ENCODE peak calls at places on chromosomes 13 and 19, in five cellular contexts. P is OCI-LY7, C is cardiac muscle cell, I is IMR-90, B is ascending aorta. V is an unnamed sample.

GRCh38 chr19:4098493-4098892 is 25.4 kb downstream of the MAP2K2 start:
- DNase-seq in P (no peak), C (no peak), I (no peak), B (no peak), V (no peak)

GRCh38 chr19:10691178-10691881 is 9.9 kb upstream of the QTRT1 start:
- DNase-seq in P (no peak), C (no peak), I (no peak), B (no peak), V (no peak)

GRCh38 chr19:34120846-34121639 is 51.3 kb upstream of the LSM14A start:
- DNase-seq in P (peak; percentile 59), C (peak; percentile 23), I (peak; percentile 52), B (no peak), V (peak; percentile 29)

GRCh38 chr19:44576843-44577565 is 36.4 kb upstream of the IGSF23 start:
- DNase-seq in P (peak; percentile 41), C (peak; percentile 41), I (peak; percentile 20), B (no peak), V (no peak)

GRCh38 chr13:34224877-34225276 is 406.9 kb downstream of the RFC3 start:
- DNase-seq in P (no peak), C (no peak), I (no peak), B (no peak), V (no peak)

GRCh38 chr13:33869005-33869404 is 51.1 kb downstream of the RFC3 start:
- DNase-seq in P (no peak), C (no peak), I (no peak), B (no peak), V (no peak)

GRCh38 chr19:33100894-33101644 is 20.1 kb downstream of the GPATCH1 start:
- DNase-seq in P (no peak), C (no peak), I (no peak), B (no peak), V (no peak)

GRCh38 chr13:77918391-77919261 is at the start of gene EDNRB:
- DNase-seq in P (no peak), C (peak; percentile 59), I (peak; percentile 17), B (peak; percentile 67), V (no peak)

GRCh38 chr19:44635581-44636438 is 7.9 kb upstream of the PVR start:
- DNase-seq in P (no peak), C (no peak), I (peak; percentile 63), B (no peak), V (no peak)

GRCh38 chr13:110575322-110576069 is 14.0 kb upstream of the RAB20 start:
- DNase-seq in P (no peak), C (peak; percentile 11), I (peak; percentile 48), B (no peak), V (no peak)

GRCh38 chr13:36891752-36892151 is 28.3 kb downstream of the SMAD9 start:
- DNase-seq in P (no peak), C (no peak), I (peak; percentile 22), B (no peak), V (no peak)

GRCh38 chr19:21022996-21023395 is 2.5 kb downstream of the ZNF430 start:
- DNase-seq in P (no peak), C (no peak), I (peak; percentile 66), B (no peak), V (no peak)

GRCh38 chr19:17555929-17556813 is 722 bp downstream of the COLGALT1 start:
- DNase-seq in P (peak; percentile 67), C (peak; percentile 44), I (peak; percentile 44), B (peak; percentile 76), V (peak; percentile 17)

GRCh38 chr13:67880916-67881315 is 650.8 kb upstream of the PCDH9 start:
- DNase-seq in P (no peak), C (no peak), I (no peak), B (no peak), V (no peak)

GRCh38 chr19:48501446-48501960 is 10.1 kb downstream of the LMTK3 start:
- DNase-seq in P (peak; percentile 90), C (no peak), I (no peak), B (peak; percentile 64), V (peak; percentile 39)

GRCh38 chr13:113650275-113650674 is 7.7 kb downstream of the ATP4B start:
- DNase-seq in P (no peak), C (no peak), I (no peak), B (peak; percentile 57), V (no peak)

GRCh38 chr13:112859817-112860190 is 109.2 kb upstream of the MCF2L start:
- DNase-seq in P (peak; percentile 45), C (no peak), I (peak; percentile 82), B (no peak), V (no peak)

GRCh38 chr13:30338331-30338851 is 31.0 kb upstream of the KATNAL1 start:
- DNase-seq in P (no peak), C (no peak), I (peak; percentile 23), B (no peak), V (no peak)

GRCh38 chr19:33227242-33227650 is 1.6 kb upstream of the SLC7A10 start:
- DNase-seq in P (no peak), C (no peak), I (peak; percentile 6), B (no peak), V (no peak)

GRCh38 chr19:48836089-48837017 is at the start of gene HSD17B14:
- DNase-seq in P (no peak), C (peak; percentile 66), I (no peak), B (peak; percentile 75), V (no peak)

GRCh38 chr13:113848431-113849260 is 15.2 kb downstream of the GAS6 start:
- DNase-seq in P (no peak), C (no peak), I (no peak), B (peak; percentile 50), V (no peak)

GRCh38 chr19:43527860-43528622 is 1.0 kb upstream of the ETHE1 start:
- DNase-seq in P (no peak), C (no peak), I (no peak), B (peak; percentile 79), V (no peak)

DNA sequence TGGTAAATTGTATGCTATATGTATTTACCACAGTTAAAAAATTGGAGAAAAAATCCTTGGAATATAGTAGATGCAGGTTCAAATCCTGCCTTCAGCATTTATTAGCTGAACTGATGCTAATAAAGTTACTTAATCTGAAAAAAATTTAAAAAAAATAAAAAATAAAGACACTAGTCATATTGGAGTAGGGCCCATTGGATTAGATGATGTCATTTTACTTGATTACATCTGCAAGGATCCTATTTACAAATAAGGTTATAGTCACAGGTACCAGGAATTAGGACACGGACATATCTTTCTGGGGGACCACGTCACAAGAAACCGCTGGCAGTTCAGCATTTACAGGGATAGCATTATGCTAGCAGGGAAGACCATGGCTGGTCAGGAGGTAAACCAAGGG is 6.2 kb downstream of the ZNF555 start:
- DNase-seq in P (no peak), C (no peak), I (no peak), B (no peak), V (no peak)
- H3K9me3 ChIP-seq in P (no peaks in the 10 kb centered on the region), C (peaks cover 8% of the 10 kb centered on the region), I (peaks cover 63% of the 10 kb centered on the region), B (peaks cover 75% of the 10 kb centered on the region), V (peaks cover 4% of the 10 kb centered on the region)

GRCh38 chr13:19324325-19324724 is 142.7 kb upstream of the TUBA3C start:
- DNase-seq in P (no peak), C (no peak), I (no peak), B (no peak), V (no peak)

DNA sequence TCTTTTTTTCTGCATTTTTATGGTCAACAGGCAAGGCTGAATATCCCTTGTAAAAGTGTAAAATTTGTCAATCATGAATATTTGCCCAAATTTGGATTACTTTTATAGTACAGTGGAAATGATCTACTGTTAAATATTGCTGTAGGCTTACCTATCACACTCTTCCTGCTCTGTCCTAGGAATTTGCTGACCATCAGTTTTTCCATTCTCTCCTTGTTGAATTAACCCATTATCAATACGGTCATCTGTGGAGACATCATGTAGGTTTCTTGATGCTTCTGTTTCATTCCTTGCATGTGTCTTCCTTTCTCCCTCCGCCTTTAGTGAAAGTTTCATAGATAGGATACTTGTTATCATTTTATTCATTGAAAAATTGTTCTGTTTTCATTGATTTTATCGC is 139.6 kb upstream of the TUBA3C start:
- DNase-seq in P (no peak), C (no peak), I (no peak), B (no peak), V (no peak)
- H3K9me3 ChIP-seq in P (no peaks in the 10 kb centered on the region), C (no peaks in the 10 kb centered on the region), I (peaks cover 10% of the 10 kb centered on the region), B (no peaks in the 10 kb centered on the region), V (no peaks in the 10 kb centered on the region)

GRCh38 chr19:27720155-27720554 is 1492.8 kb downstream of the UQCRFS1 start:
- DNase-seq in P (no peak), C (no peak), I (no peak), B (no peak), V (no peak)
- H3K9me3 ChIP-seq in P (peaks cover 10% of the 10 kb centered on the region), C (peaks cover 5% of the 10 kb centered on the region), I (peaks cover 8% of the 10 kb centered on the region), B (peaks cover 66% of the 10 kb centered on the region), V (peaks cover 7% of the 10 kb centered on the region)

GRCh38 chr19:11948646-11949045 is 16.2 kb upstream of the ZNF763 start:
- DNase-seq in P (no peak), C (no peak), I (no peak), B (no peak), V (no peak)
- H3K9me3 ChIP-seq in P (peaks cover 48% of the 10 kb centered on the region), C (peaks cover 21% of the 10 kb centered on the region), I (peaks cover 90% of the 10 kb centered on the region), B (peaks cover 100% of the 10 kb centered on the region), V (peaks cover 68% of the 10 kb centered on the region)

DNA sequence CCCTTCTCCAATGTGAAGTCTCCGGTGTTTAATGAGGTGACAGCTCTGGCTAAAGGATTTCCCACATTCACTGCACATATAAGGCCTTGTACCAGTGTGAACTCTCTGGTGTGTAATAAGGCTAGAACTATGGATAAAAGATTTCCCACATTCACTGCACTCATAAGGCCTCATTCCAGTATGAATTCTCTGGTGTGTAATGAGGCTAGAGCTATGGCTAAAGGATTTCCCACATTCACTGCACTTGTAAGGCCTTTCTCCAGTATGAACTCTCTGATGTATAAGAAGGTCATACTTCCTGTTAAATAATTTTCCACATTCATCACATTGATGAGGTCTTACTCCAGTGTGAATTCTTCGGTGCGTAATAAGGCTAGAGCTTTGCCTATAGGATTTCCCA is 5.9 kb downstream of the ZNF256 start:
- DNase-seq in P (no peak), C (no peak), I (no peak), B (no peak), V (no peak)
- H3K9me3 ChIP-seq in P (peaks cover 12% of the 10 kb centered on the region), C (no peaks in the 10 kb centered on the region), I (peaks cover 40% of the 10 kb centered on the region), B (peaks cover 97% of the 10 kb centered on the region), V (peaks cover 27% of the 10 kb centered on the region)

GRCh38 chr19:54536956-54537355 is 34.3 kb downstream of the LAIR2 start:
- DNase-seq in P (no peak), C (no peak), I (no peak), B (no peak), V (no peak)

DNA sequence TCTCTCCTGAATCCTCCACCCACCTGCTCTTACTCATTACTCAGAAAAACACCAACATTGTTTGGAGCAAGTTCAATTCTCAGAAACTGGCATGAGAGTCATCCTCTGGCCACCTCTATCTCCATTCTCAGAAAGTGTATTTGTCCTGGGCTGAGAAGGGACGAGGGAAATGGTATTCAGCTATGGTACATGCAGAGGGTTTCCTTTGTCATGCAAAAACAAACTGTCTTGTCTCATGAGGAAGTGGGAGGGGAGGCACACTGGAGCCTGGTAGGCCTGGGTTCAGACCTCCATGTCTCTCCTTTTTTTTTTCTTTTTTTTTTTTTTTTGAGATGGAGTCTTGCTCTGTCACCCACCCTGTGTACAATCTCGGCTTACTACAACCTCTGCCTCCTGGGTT is 31.9 kb upstream of the LILRA2 start:
- DNase-seq in P (peak; percentile 8), C (no peak), I (no peak), B (no peak), V (no peak)
- H3K9me3 ChIP-seq in P (no peaks in the 10 kb centered on the region), C (no peaks in the 10 kb centered on the region), I (peaks cover 28% of the 10 kb centered on the region), B (no peaks in the 10 kb centered on the region), V (no peaks in the 10 kb centered on the region)

V was measured in T-helper 17 cell.